ENCODE peak calls at places on chromosome 20, in six cellular contexts. Y, U, B, P, R and W are unnamed samples.

GRCh38 chr20:58699246-58700107 is 6.9 kb downstream of the NPEPL1 start:
- DNase-seq in Y (no peak), U (peak), B (peak), P (no peak), R (peak), W (no peak)

GRCh38 chr20:19880256-19881079 is 122.4 kb downstream of the RIN2 start:
- DNase-seq in Y (no peak), U (no peak), B (no peak), P (no peak), R (no peak), W (no peak)

GRCh38 chr20:31606928-31607639 is 2.0 kb downstream of the ID1 start:
- DNase-seq in Y (no peak), U (no peak), B (no peak), P (peak), R (no peak), W (peak)

GRCh38 chr20:37552415-37552814 is 24.7 kb upstream of the BLCAP start:
- DNase-seq in Y (no peak), U (no peak), B (no peak), P (no peak), R (no peak), W (no peak)

GRCh38 chr20:41029150-41029872 is 689 bp downstream of the TOP1 start:
- DNase-seq in Y (no peak), U (peak), B (peak), P (no peak), R (peak), W (peak)

GRCh38 chr20:34708621-34709043 is 4.5 kb downstream of the TP53INP2 start:
- DNase-seq in Y (no peak), U (peak), B (peak), P (peak), R (peak), W (peak)

GRCh38 chr20:50189681-50190250 is 864 bp upstream of the CEBPB start:
- DNase-seq in Y (no peak), U (no peak), B (no peak), P (no peak), R (no peak), W (peak)

GRCh38 chr20:59120919-59121318 is 42.7 kb upstream of the ZNF831 start:
- DNase-seq in Y (no peak), U (no peak), B (no peak), P (no peak), R (no peak), W (no peak)

GRCh38 chr20:15643713-15644112 is 929.5 kb downstream of the KIF16B start:
- DNase-seq in Y (no peak), U (no peak), B (no peak), P (no peak), R (no peak), W (no peak)

GRCh38 chr20:15475483-15475882 is 1097.8 kb downstream of the KIF16B start:
- DNase-seq in Y (no peak), U (no peak), B (peak), P (no peak), R (no peak), W (peak)

GRCh38 chr20:56631318-56631989 is 2.3 kb downstream of the TFAP2C start:
- DNase-seq in Y (no peak), U (no peak), B (no peak), P (no peak), R (no peak), W (no peak)

GRCh38 chr20:51029963-51030930 is 7.3 kb upstream of the KCNG1 start:
- DNase-seq in Y (no peak), U (no peak), B (no peak), P (no peak), R (no peak), W (no peak)

GRCh38 chr20:37270586-37271420 is 9.2 kb upstream of the GHRH start:
- DNase-seq in Y (peak), U (peak), B (no peak), P (no peak), R (no peak), W (no peak)

GRCh38 chr20:17179840-17180239 is 47.0 kb upstream of the PCSK2 start:
- DNase-seq in Y (no peak), U (no peak), B (no peak), P (no peak), R (no peak), W (no peak)

GRCh38 chr20:6718660-6719059 is 48.8 kb upstream of the BMP2 start:
- DNase-seq in Y (no peak), U (no peak), B (no peak), P (no peak), R (no peak), W (peak)

GRCh38 chr20:48897298-48898044 is 24.0 kb upstream of the ARFGEF2 start:
- DNase-seq in Y (no peak), U (no peak), B (no peak), P (no peak), R (no peak), W (no peak)

GRCh38 chr20:18984238-18985200 is 170.9 kb downstream of the SCP2D1 start:
- DNase-seq in Y (no peak), U (no peak), B (no peak), P (peak), R (no peak), W (no peak)

GRCh38 chr20:59591061-59591460 is 13.3 kb upstream of the PHACTR3 start:
- DNase-seq in Y (no peak), U (no peak), B (no peak), P (no peak), R (no peak), W (no peak)